ENCODE peak calls at places on chromosome 18, in four cellular contexts. O, L, A and U are unnamed samples. For H3K4me1 and H3K27me3, the result is how much of the 10 kb centered on the place peaks cover.

GRCh38 chr18:8802031-8802679 is 96.8 kb downstream of the MTCL1 start:
- DNase-seq in A (peak), L (no peak), O (peak), U (no peak)

GRCh38 chr18:31097666-31098065 is 4.6 kb downstream of the DSC2 start:
- DNase-seq in L (no peak), A (no peak), O (no peak), U (no peak)

GRCh38 chr18:30465131-30465530 is 577.4 kb downstream of the DSC3 start:
- DNase-seq in L (no peak), O (no peak), A (no peak), U (no peak)

GRCh38 chr18:50447952-50448351 is 73.1 kb downstream of the SKA1 start:
- DNase-seq in O (no peak), A (no peak), L (no peak), U (no peak)

GRCh38 chr18:13067124-13067523 is 76.0 kb downstream of the CEP192 start:
- DNase-seq in O (no peak), L (no peak), A (no peak), U (no peak)

GRCh38 chr18:28075501-28075900 is 101.4 kb downstream of the CDH2 start:
- DNase-seq in A (peak), L (no peak), O (no peak), U (no peak)

GRCh38 chr18:27491772-27492171 is 306.7 kb upstream of the CHST9 start:
- DNase-seq in L (no peak), O (no peak), A (peak), U (no peak)

GRCh38 chr18:45164551-45164950 is 450.7 kb upstream of the SLC14A2 start:
- DNase-seq in A (no peak), O (no peak), L (no peak), U (no peak)

GRCh38 chr18:49966090-49966489 is 152.8 kb upstream of the ACAA2 start:
- DNase-seq in L (no peak), O (no peak), A (no peak), U (no peak)

GRCh38 chr18:28767781-28768211 is 590.9 kb upstream of the CDH2 start:
- DNase-seq in A (no peak), L (no peak), O (no peak), U (peak)

GRCh38 chr18:2687390-2688001 is 32.0 kb downstream of the SMCHD1 start:
- DNase-seq in L (no peak), A (no peak), O (no peak), U (no peak)

GRCh38 chr18:2686349-2686968 is 30.9 kb downstream of the SMCHD1 start:
- DNase-seq in A (peak), L (no peak), O (no peak), U (no peak)

GRCh38 chr18:2680216-2680792 is 24.8 kb downstream of the SMCHD1 start:
- DNase-seq in A (no peak), O (no peak), L (no peak), U (no peak)

GRCh38 chr18:2681993-2682603 is 26.6 kb downstream of the SMCHD1 start:
- DNase-seq in L (no peak), A (no peak), O (no peak), U (no peak)

DNA sequence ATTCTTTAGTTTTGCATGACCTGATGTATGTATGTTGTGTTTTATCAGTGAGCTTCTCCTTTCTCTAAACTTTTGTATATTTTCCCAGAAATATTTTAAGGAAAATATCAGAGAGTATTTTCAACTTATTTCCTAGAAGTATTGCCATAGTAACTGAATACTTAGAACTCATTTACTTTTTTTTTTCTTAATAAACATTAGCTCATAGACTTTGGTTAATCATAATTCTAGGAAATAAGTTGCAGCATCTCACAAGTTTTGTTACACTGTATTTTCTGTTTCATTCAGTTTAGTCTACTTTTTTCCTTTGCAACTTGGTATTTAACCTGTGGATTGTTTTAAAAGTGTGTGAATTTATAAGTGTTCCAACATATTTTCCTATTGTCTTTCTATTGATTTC is 27.5 kb downstream of the SMCHD1 start:
- DNase-seq in L (no peak), A (no peak), O (no peak), U (no peak)
- H3K4me1 ChIP-seq in L (under half), A (under half), O (under half), U (under half)

DNA sequence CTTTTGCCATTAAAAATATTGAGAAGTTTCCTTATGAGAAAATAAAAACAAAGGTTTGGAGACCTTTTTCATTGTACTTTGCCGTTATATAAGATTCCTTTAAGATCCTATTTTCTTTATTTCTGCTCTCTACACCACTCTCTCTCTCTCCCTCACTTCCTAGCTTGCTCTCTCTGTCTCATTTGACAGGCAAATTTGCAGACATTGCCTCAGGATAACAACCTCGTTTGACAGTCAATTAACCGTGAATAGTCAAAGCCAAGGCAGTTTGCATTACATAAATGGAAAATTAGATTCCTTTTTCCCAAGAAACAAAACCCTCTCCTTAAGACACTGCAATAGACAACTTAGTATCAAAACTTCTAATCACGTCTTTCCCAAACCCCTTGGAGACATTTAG is 7.4 kb downstream of the SKOR2 start:
- DNase-seq in L (no peak), O (no peak), A (no peak), U (no peak)
- H3K27me3 ChIP-seq in L (under half), O (half or more), A (under half), U (under half)

GRCh38 chr18:59142274-59142673 is 2.6 kb downstream of the SEC11C start:
- DNase-seq in O (no peak), A (no peak), L (no peak), U (no peak)
- H3K4me1 ChIP-seq in O (under half), A (under half), L (under half), U (under half)

GRCh38 chr18:79387615-79388014 is 8.1 kb upstream of the NFATC1 start:
- DNase-seq in A (no peak), O (no peak), L (no peak), U (no peak)
- H3K27me3 ChIP-seq in A (under half), O (under half), L (under half), U (under half)

GRCh38 chr18:26457195-26457594 is 91.2 kb downstream of the KCTD1 start:
- DNase-seq in L (no peak), O (no peak), A (peak), U (no peak)

GRCh38 chr18:26459884-26460283 is 88.5 kb downstream of the KCTD1 start:
- DNase-seq in L (no peak), A (no peak), O (no peak), U (no peak)

GRCh38 chr18:26459340-26459739 is 89.0 kb downstream of the KCTD1 start:
- DNase-seq in A (no peak), L (no peak), O (no peak), U (no peak)

GRCh38 chr18:26457611-26458350 is 90.6 kb downstream of the KCTD1 start:
- DNase-seq in A (peak), L (no peak), O (peak), U (no peak)

DNA sequence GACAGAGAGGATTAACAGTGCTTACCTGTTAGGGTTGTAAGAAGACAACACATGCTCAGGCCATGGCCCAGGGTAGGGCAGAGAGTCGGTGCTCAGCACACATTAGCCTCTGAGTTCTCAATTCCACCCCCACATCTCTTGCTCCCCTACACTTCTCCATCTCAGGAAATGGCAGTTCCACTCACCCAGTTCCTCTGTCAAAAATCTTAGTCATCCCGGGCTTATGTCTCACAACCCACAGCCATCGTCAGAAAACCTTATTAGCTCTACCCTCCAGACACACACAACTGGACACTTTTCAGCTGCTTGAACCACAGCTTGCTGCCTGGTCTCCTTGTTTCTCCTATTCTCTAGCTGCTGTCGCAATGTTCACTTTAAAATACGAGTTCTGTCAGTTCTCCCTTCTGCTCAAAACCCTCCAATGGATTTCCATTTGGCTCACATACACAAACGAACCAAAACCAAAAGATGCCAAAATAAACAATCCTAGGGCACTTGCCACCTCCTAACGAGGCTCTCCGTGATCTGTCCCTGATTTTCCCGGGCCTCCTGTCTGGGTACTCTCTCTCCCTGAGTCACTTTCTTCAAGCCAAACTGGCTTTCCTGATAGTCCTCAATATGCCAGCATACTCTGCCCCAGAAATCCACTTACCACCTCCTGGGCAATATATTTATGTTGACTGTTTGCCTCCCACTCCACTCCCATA is 89.7 kb downstream of the KCTD1 start:
- DNase-seq in A (no peak), L (no peak), O (no peak), U (peak)
- H3K4me1 ChIP-seq in A (under half), L (under half), O (under half), U (under half)

DNA sequence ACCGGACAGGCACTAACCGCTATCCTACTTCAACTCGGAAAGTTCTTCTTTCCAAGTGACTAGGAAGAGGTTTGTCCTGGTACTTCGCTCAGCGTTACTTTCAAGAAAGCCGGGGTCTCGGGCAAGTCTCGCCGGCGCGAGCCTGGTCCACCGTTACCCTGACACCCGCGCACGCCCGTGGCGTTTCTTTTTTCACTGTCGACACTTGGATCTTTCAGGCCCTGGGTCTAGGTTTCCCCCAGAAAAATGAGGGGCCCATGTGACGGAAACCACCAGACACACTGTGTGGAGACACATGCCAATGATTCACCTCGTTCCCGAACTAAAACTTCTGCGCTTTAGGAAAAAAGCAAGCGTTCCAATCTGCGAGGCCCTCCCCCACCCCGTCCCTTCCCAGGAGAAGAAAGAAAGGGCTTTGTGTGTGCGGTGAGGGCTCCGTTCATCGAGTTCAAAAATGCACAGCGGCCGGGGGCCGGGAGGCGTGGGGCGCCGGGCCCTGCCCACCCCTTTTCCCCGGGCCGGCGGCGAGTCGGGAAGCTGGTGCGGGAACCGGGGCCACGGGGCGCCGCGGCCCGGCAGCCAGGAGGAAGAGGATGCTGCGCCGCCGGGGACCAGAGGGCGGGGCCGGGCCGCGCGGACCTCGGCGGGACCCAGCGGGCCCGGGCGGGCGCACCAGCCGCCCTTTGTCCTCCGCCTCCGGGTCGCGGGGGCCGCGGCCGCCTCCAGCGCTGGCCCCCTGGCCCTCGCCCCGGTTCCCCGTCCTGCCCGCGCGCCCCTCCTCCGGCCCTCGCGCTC is 2.6 kb downstream of the ZNF521 start:
- DNase-seq in L (peak), O (peak), A (peak), U (no peak)
- H3K27me3 ChIP-seq in L (under half), O (under half), A (under half), U (half or more)

DNA sequence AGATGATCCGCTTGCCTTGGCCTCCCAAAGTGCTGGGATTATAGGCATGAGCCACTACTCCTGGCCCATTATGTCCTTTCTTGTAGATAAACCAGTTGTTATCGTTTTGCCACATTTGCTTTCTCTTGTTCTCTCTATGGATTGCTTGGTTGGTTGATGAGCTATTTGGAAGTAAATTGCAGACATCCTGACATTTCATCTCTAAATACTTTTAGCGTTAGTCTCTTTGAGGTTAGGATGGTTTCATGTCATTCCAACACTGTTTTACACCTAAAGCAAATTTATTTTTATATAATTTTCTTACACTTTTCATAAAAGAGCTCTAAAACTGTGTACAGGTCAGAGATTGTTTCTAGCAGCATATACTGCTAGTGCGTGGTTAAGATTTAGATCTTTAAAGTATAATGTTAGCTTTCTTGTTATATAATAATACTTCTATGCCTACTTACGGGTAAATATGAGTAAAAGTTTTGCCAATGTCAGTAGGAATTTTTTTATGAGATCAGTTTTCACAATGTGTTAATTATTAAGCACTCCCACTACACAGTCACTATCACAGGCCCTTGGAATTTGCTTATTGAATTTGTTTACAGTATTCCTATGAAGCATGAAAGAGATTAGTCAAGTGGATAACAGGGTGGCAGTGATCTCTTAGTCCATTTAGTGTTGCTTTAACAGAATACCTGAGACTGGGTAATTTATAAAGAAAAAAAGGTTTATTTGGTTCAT is 10.3 kb downstream of the POLI start:
- DNase-seq in A (no peak), O (no peak), L (no peak), U (no peak)
- H3K4me1 ChIP-seq in A (under half), O (under half), L (under half), U (under half)